ENCODE peak calls at places on chromosomes 3 and 15, in eight cellular contexts. D, C, N, G, E, U, I and A are unnamed samples.
A peak's percentile ranks its signal among the peaks of the same experiment; 100 is the strongest.

GRCh38 chr15:101133751-101134261 is 118.0 kb downstream of the CHSY1 start:
- DNase-seq in D (no peak), C (no peak), N (no peak), G (no peak), E (no peak), U (no peak), I (no peak), A (no peak)

GRCh38 chr3:14352002-14352627 is 50.3 kb upstream of the SLC6A6 start:
- DNase-seq in D (no peak), C (no peak), N (peak; percentile 91), G (peak; percentile 26), E (no peak), U (no peak), I (no peak), A (no peak)

GRCh38 chr3:33050084-33050653 is 46.8 kb downstream of the GLB1 start:
- DNase-seq in D (no peak), C (no peak), N (no peak), G (no peak), E (no peak), U (no peak), I (no peak), A (no peak)

GRCh38 chr15:75994220-75994619 is 18.0 kb downstream of the NRG4 start:
- DNase-seq in D (no peak), C (no peak), N (no peak), G (no peak), E (no peak), U (no peak), I (no peak), A (no peak)

GRCh38 chr3:119352863-119353527 is 58.8 kb downstream of the ARHGAP31 start:
- DNase-seq in D (no peak), C (no peak), N (peak; percentile 8), G (peak; percentile 44), E (no peak), U (peak; percentile 63), I (no peak), A (peak; percentile 11)

GRCh38 chr3:144677118-144677517 is 705.5 kb downstream of the DIPK2A start:
- DNase-seq in D (no peak), C (no peak), N (no peak), G (peak; percentile 1), E (no peak), U (no peak), I (no peak), A (no peak)

GRCh38 chr3:8328971-8329370 is 172.7 kb upstream of the LMCD1 start:
- DNase-seq in D (no peak), C (no peak), N (no peak), G (no peak), E (no peak), U (no peak), I (no peak), A (no peak)

GRCh38 chr3:53763353-53763752 is 82.9 kb downstream of the CHDH start:
- DNase-seq in D (no peak), C (no peak), N (no peak), G (no peak), E (no peak), U (no peak), I (no peak), A (no peak)

GRCh38 chr3:127815641-127816605 is 6.4 kb downstream of the MGLL start:
- DNase-seq in D (no peak), C (no peak), N (no peak), G (no peak), E (no peak), U (no peak), I (no peak), A (no peak)

GRCh38 chr3:45758871-45759270 is 37.5 kb downstream of the SLC6A20 start:
- DNase-seq in D (no peak), C (no peak), N (no peak), G (no peak), E (no peak), U (no peak), I (no peak), A (no peak)

GRCh38 chr3:71785594-71786472 is 885 bp upstream of the PROK2 start:
- DNase-seq in D (no peak), C (no peak), N (no peak), G (no peak), E (no peak), U (no peak), I (no peak), A (no peak)

GRCh38 chr15:74824976-74825375 is 1.5 kb upstream of the CPLX3 start:
- DNase-seq in D (no peak), C (no peak), N (no peak), G (no peak), E (no peak), U (no peak), I (no peak), A (no peak)

GRCh38 chr3:26731843-26732242 is 109.3 kb downstream of the LRRC3B start:
- DNase-seq in D (no peak), C (no peak), N (no peak), G (no peak), E (no peak), U (no peak), I (no peak), A (no peak)

GRCh38 chr15:100340721-100341661 is 784 bp downstream of the ADAMTS17 start:
- DNase-seq in D (peak; percentile 21), C (no peak), N (no peak), G (no peak), E (no peak), U (no peak), I (peak; percentile 11), A (no peak)

GRCh38 chr3:105877625-105877913 is 8.8 kb upstream of the CBLB start:
- DNase-seq in D (no peak), C (no peak), N (no peak), G (no peak), E (no peak), U (no peak), I (no peak), A (no peak)

GRCh38 chr3:134373278-134373941 is 837 bp downstream of the AMOTL2 start:
- DNase-seq in D (no peak), C (no peak), N (no peak), G (peak; percentile 96), E (no peak), U (peak; percentile 85), I (no peak), A (peak; percentile 80)

GRCh38 chr3:23493846-23494245 is 290.7 kb downstream of the UBE2E2 start:
- DNase-seq in D (no peak), C (no peak), N (no peak), G (no peak), E (no peak), U (peak; percentile 20), I (no peak), A (no peak)

GRCh38 chr3:120402257-120402656 is 48.5 kb downstream of the FSTL1 start:
- DNase-seq in D (no peak), C (no peak), N (no peak), G (no peak), E (no peak), U (no peak), I (no peak), A (no peak)

GRCh38 chr3:175325440-175325839 is 466.3 kb downstream of the NAALADL2 start:
- DNase-seq in D (no peak), C (no peak), N (no peak), G (peak; percentile 41), E (no peak), U (peak; percentile 67), I (no peak), A (peak; percentile 31)

GRCh38 chr3:188153949-188154757 is at the start of gene LPP:
- DNase-seq in D (peak; percentile 87), C (peak; percentile 64), N (no peak), G (peak; percentile 91), E (peak; percentile 68), U (peak; percentile 61), I (peak; percentile 79), A (peak; percentile 85)

GRCh38 chr3:57983734-57984518 is 24.3 kb upstream of the FLNB start:
- DNase-seq in D (peak; percentile 64), C (peak; percentile 11), N (no peak), G (peak; percentile 89), E (peak; percentile 29), U (peak; percentile 84), I (peak; percentile 4), A (peak; percentile 81)

GRCh38 chr15:101329309-101329863 is 34.3 kb upstream of the SNRPA1 start:
- DNase-seq in D (no peak), C (no peak), N (no peak), G (no peak), E (no peak), U (no peak), I (no peak), A (no peak)

GRCh38 chr15:88617790-88618189 is 3.4 kb upstream of the AEN start:
- DNase-seq in D (no peak), C (no peak), N (no peak), G (no peak), E (no peak), U (no peak), I (no peak), A (no peak)

GRCh38 chr3:56629044-56629443 is 54.0 kb downstream of the TASOR start:
- DNase-seq in D (no peak), C (no peak), N (no peak), G (no peak), E (no peak), U (no peak), I (no peak), A (no peak)

GRCh38 chr3:145182196-145182911 is 978.6 kb downstream of the PLOD2 start:
- DNase-seq in D (no peak), C (no peak), N (no peak), G (no peak), E (no peak), U (no peak), I (no peak), A (no peak)

GRCh38 chr3:32325957-32326356 is 65.7 kb upstream of the CMTM7 start:
- DNase-seq in D (no peak), C (no peak), N (no peak), G (peak; percentile 41), E (no peak), U (peak; percentile 48), I (no peak), A (peak; percentile 23)

GRCh38 chr3:145899229-145899628 is 261.8 kb downstream of the PLOD2 start:
- DNase-seq in D (no peak), C (no peak), N (no peak), G (no peak), E (no peak), U (peak; percentile 13), I (no peak), A (no peak)

GRCh38 chr3:18645603-18646002 is 220.5 kb upstream of the SATB1 start:
- DNase-seq in D (no peak), C (no peak), N (no peak), G (no peak), E (peak; percentile 65), U (no peak), I (no peak), A (no peak)

GRCh38 chr15:31206386-31207174 is 105.1 kb upstream of the TRPM1 start:
- DNase-seq in D (no peak), C (no peak), N (no peak), G (no peak), E (no peak), U (no peak), I (no peak), A (no peak)

GRCh38 chr15:48433226-48433886 is 102.1 kb downstream of the DUT start:
- DNase-seq in D (no peak), C (no peak), N (no peak), G (peak; percentile 85), E (peak; percentile 3), U (peak; percentile 45), I (no peak), A (peak; percentile 76)

GRCh38 chr3:152719264-152719663 is 115.7 kb upstream of the P2RY1 start:
- DNase-seq in D (no peak), C (no peak), N (no peak), G (peak; percentile 46), E (no peak), U (peak; percentile 86), I (no peak), A (peak; percentile 66)